ENCODE peak calls at places on chromosome 21, in five cellular contexts. One of them, this sample, is unnamed.

GRCh38 chr21:36543924-36544323 is 64.0 kb upstream of the CLDN14 start:
- DNase-seq in T-helper 9 cell: no peak
- DNase-seq in AML-193: no peak
- DNase-seq in ELF-1: no peak
- DNase-seq in EH: no peak
- DNase-seq in this sample: no peak

GRCh38 chr21:33022828-33023573 is 2.7 kb upstream of the OLIG2 start:
- DNase-seq in T-helper 9 cell: no peak
- DNase-seq in AML-193: no peak
- DNase-seq in ELF-1: peak
- DNase-seq in EH: no peak
- DNase-seq in this sample: no peak

GRCh38 chr21:43352568-43353281 is 74.2 kb downstream of the SIK1 start:
- DNase-seq in T-helper 9 cell: no peak
- DNase-seq in AML-193: no peak
- DNase-seq in ELF-1: no peak
- DNase-seq in EH: peak
- DNase-seq in this sample: peak

GRCh38 chr21:45320991-45321656 is 33.4 kb upstream of the POFUT2 start:
- DNase-seq in T-helper 9 cell: no peak
- DNase-seq in AML-193: no peak
- DNase-seq in ELF-1: no peak
- DNase-seq in EH: no peak
- DNase-seq in this sample: no peak

GRCh38 chr21:46056450-46056903 is 41.4 kb upstream of the COL6A2 start:
- DNase-seq in T-helper 9 cell: no peak
- DNase-seq in AML-193: no peak
- DNase-seq in ELF-1: no peak
- DNase-seq in EH: peak
- DNase-seq in this sample: peak

GRCh38 chr21:42093991-42094417 is 22.9 kb downstream of the UMODL1 start:
- DNase-seq in T-helper 9 cell: no peak
- DNase-seq in AML-193: no peak
- DNase-seq in ELF-1: no peak
- DNase-seq in EH: peak
- DNase-seq in this sample: peak

GRCh38 chr21:41932191-41932575 is 21.6 kb downstream of the C2CD2 start:
- DNase-seq in T-helper 9 cell: no peak
- DNase-seq in AML-193: no peak
- DNase-seq in ELF-1: no peak
- DNase-seq in EH: peak
- DNase-seq in this sample: peak

GRCh38 chr21:28601708-28602107 is 391.0 kb downstream of the LTN1 start:
- DNase-seq in T-helper 9 cell: no peak
- DNase-seq in AML-193: no peak
- DNase-seq in ELF-1: no peak
- DNase-seq in EH: peak
- DNase-seq in this sample: no peak

GRCh38 chr21:45258476-45258875 is 29.2 kb downstream of the POFUT2 start:
- DNase-seq in T-helper 9 cell: no peak
- DNase-seq in AML-193: no peak
- DNase-seq in ELF-1: no peak
- DNase-seq in EH: peak
- DNase-seq in this sample: no peak

GRCh38 chr21:41317458-41317857 is 857 bp downstream of the FAM3B start:
- DNase-seq in T-helper 9 cell: no peak
- DNase-seq in AML-193: no peak
- DNase-seq in ELF-1: no peak
- DNase-seq in EH: no peak
- DNase-seq in this sample: no peak

GRCh38 chr21:41729701-41730368 is 37.0 kb downstream of the RIPK4 start:
- DNase-seq in T-helper 9 cell: no peak
- DNase-seq in AML-193: no peak
- DNase-seq in ELF-1: no peak
- DNase-seq in EH: no peak
- DNase-seq in this sample: no peak

GRCh38 chr21:26887241-26887640 is 42.0 kb upstream of the ADAMTS1 start:
- DNase-seq in T-helper 9 cell: no peak
- DNase-seq in AML-193: no peak
- DNase-seq in ELF-1: no peak
- DNase-seq in EH: peak
- DNase-seq in this sample: peak

GRCh38 chr21:26124421-26124833 is 46.1 kb downstream of the APP start:
- DNase-seq in T-helper 9 cell: no peak
- DNase-seq in AML-193: no peak
- DNase-seq in ELF-1: no peak
- DNase-seq in EH: peak
- DNase-seq in this sample: peak

GRCh38 chr21:37799193-37800121 is 116.8 kb downstream of the KCNJ6 start:
- DNase-seq in T-helper 9 cell: no peak
- DNase-seq in AML-193: no peak
- DNase-seq in ELF-1: peak
- DNase-seq in EH: peak
- DNase-seq in this sample: no peak

GRCh38 chr21:34614443-34614692 is 545 bp downstream of the RCAN1 start:
- DNase-seq in T-helper 9 cell: no peak
- DNase-seq in AML-193: no peak
- DNase-seq in ELF-1: no peak
- DNase-seq in EH: no peak
- DNase-seq in this sample: no peak